ENCODE peak calls at places on chromosome 2, in five cellular contexts. One of them, this sample, is unnamed.

GRCh38 chr2:199875400-199875799 is 24.4 kb upstream of the FTCDNL1 start:
- DNase-seq in stomach: no peak
- DNase-seq in NB4: no peak
- DNase-seq in endothelial cell: no peak
- DNase-seq in nephron progenitor cell: no peak
- DNase-seq in this sample: no peak

GRCh38 chr2:166700079-166700478 is 188.2 kb upstream of the XIRP2 start:
- DNase-seq in stomach: no peak
- DNase-seq in endothelial cell: no peak
- DNase-seq in nephron progenitor cell: no peak
- DNase-seq in NB4: no peak
- DNase-seq in this sample: no peak

GRCh38 chr2:33380001-33380609 is 96.3 kb upstream of the RASGRP3 start:
- DNase-seq in nephron progenitor cell: no peak
- DNase-seq in stomach: no peak
- DNase-seq in NB4: peak; percentile 43
- DNase-seq in endothelial cell: no peak
- DNase-seq in this sample: no peak

GRCh38 chr2:139099721-139100120 is 319.5 kb upstream of the NXPH2 start:
- DNase-seq in stomach: no peak
- DNase-seq in endothelial cell: no peak
- DNase-seq in NB4: no peak
- DNase-seq in nephron progenitor cell: no peak
- DNase-seq in this sample: no peak

GRCh38 chr2:129812071-129812470 is 167.4 kb upstream of the RAB6C start:
- DNase-seq in NB4: peak; percentile 88
- DNase-seq in stomach: peak; percentile 47
- DNase-seq in endothelial cell: no peak
- DNase-seq in nephron progenitor cell: no peak
- DNase-seq in this sample: no peak

GRCh38 chr2:197209742-197210408 is 100.7 kb downstream of the ANKRD44 start:
- DNase-seq in NB4: peak; percentile 30
- DNase-seq in endothelial cell: no peak
- DNase-seq in nephron progenitor cell: no peak
- DNase-seq in stomach: no peak
- DNase-seq in this sample: no peak

GRCh38 chr2:54687595-54688152 is 35.8 kb upstream of the EML6 start:
- DNase-seq in NB4: no peak
- DNase-seq in stomach: no peak
- DNase-seq in endothelial cell: no peak
- DNase-seq in nephron progenitor cell: no peak
- DNase-seq in this sample: no peak

GRCh38 chr2:150981826-150982225 is 279.8 kb downstream of the RBM43 start:
- DNase-seq in endothelial cell: no peak
- DNase-seq in stomach: no peak
- DNase-seq in NB4: no peak
- DNase-seq in nephron progenitor cell: no peak
- DNase-seq in this sample: no peak

GRCh38 chr2:198374375-198375072 is 570.1 kb downstream of the PLCL1 start:
- DNase-seq in stomach: no peak
- DNase-seq in NB4: peak; percentile 79
- DNase-seq in nephron progenitor cell: peak; percentile 55
- DNase-seq in endothelial cell: peak; percentile 54
- DNase-seq in this sample: no peak

GRCh38 chr2:212294816-212295215 is 243.8 kb downstream of the ERBB4 start:
- DNase-seq in NB4: no peak
- DNase-seq in stomach: no peak
- DNase-seq in nephron progenitor cell: no peak
- DNase-seq in endothelial cell: no peak
- DNase-seq in this sample: no peak

GRCh38 chr2:197088694-197089093 is 162.2 kb upstream of the PGAP1 start:
- DNase-seq in stomach: no peak
- DNase-seq in NB4: peak; percentile 5
- DNase-seq in nephron progenitor cell: no peak
- DNase-seq in endothelial cell: no peak
- DNase-seq in this sample: no peak

GRCh38 chr2:233209117-233209977 is 42.1 kb upstream of the ATG16L1 start:
- DNase-seq in nephron progenitor cell: no peak
- DNase-seq in endothelial cell: no peak
- DNase-seq in stomach: no peak
- DNase-seq in NB4: no peak
- DNase-seq in this sample: no peak

GRCh38 chr2:19851116-19851515 is 50.7 kb downstream of the TTC32 start:
- DNase-seq in NB4: no peak
- DNase-seq in endothelial cell: peak; percentile 35
- DNase-seq in stomach: no peak
- DNase-seq in nephron progenitor cell: no peak
- DNase-seq in this sample: peak; percentile 63

GRCh38 chr2:64568836-64569235 is 44.7 kb downstream of the AFTPH start:
- DNase-seq in nephron progenitor cell: no peak
- DNase-seq in stomach: no peak
- DNase-seq in endothelial cell: no peak
- DNase-seq in NB4: no peak
- DNase-seq in this sample: no peak

GRCh38 chr2:3376821-3377220 is 797 bp downstream of the EIPR1 start:
- DNase-seq in endothelial cell: no peak
- DNase-seq in NB4: peak; percentile 10
- DNase-seq in stomach: no peak
- DNase-seq in nephron progenitor cell: no peak
- DNase-seq in this sample: no peak

GRCh38 chr2:110858135-110858737 is 125.9 kb downstream of the ACOXL start:
- DNase-seq in stomach: peak; percentile 34
- DNase-seq in nephron progenitor cell: no peak
- DNase-seq in endothelial cell: no peak
- DNase-seq in NB4: no peak
- DNase-seq in this sample: no peak

GRCh38 chr2:8303322-8303832 is 378.5 kb upstream of the ID2 start:
- DNase-seq in nephron progenitor cell: no peak
- DNase-seq in stomach: peak; percentile 60
- DNase-seq in endothelial cell: no peak
- DNase-seq in NB4: peak; percentile 99
- DNase-seq in this sample: no peak

GRCh38 chr2:23622966-23623665 is 238.1 kb downstream of the KLHL29 start:
- DNase-seq in nephron progenitor cell: no peak
- DNase-seq in NB4: no peak
- DNase-seq in stomach: no peak
- DNase-seq in endothelial cell: no peak
- DNase-seq in this sample: no peak

GRCh38 chr2:8633735-8634313 is 48.0 kb upstream of the ID2 start:
- DNase-seq in endothelial cell: no peak
- DNase-seq in stomach: no peak
- DNase-seq in NB4: no peak
- DNase-seq in nephron progenitor cell: no peak
- DNase-seq in this sample: no peak

GRCh38 chr2:40479995-40480525 is 28.2 kb upstream of the SLC8A1 start:
- DNase-seq in NB4: peak; percentile 20
- DNase-seq in stomach: no peak
- DNase-seq in nephron progenitor cell: no peak
- DNase-seq in endothelial cell: no peak
- DNase-seq in this sample: no peak

GRCh38 chr2:2104331-2104730 is 226.7 kb downstream of the MYT1L start:
- DNase-seq in stomach: no peak
- DNase-seq in NB4: no peak
- DNase-seq in nephron progenitor cell: no peak
- DNase-seq in endothelial cell: no peak
- DNase-seq in this sample: no peak

GRCh38 chr2:207265363-207265762 is 99.6 kb upstream of the KLF7 start:
- DNase-seq in stomach: no peak
- DNase-seq in nephron progenitor cell: no peak
- DNase-seq in endothelial cell: no peak
- DNase-seq in NB4: no peak
- DNase-seq in this sample: no peak

GRCh38 chr2:213923543-213923942 is 487.3 kb upstream of the VWC2L start:
- DNase-seq in stomach: no peak
- DNase-seq in NB4: no peak
- DNase-seq in endothelial cell: no peak
- DNase-seq in nephron progenitor cell: no peak
- DNase-seq in this sample: no peak

GRCh38 chr2:241350878-241351639 is 5.0 kb upstream of the FARP2 start:
- DNase-seq in nephron progenitor cell: no peak
- DNase-seq in NB4: no peak
- DNase-seq in endothelial cell: no peak
- DNase-seq in stomach: no peak
- DNase-seq in this sample: no peak

GRCh38 chr2:11132036-11132671 is 23.1 kb upstream of the SLC66A3 start:
- DNase-seq in NB4: no peak
- DNase-seq in nephron progenitor cell: no peak
- DNase-seq in stomach: no peak
- DNase-seq in endothelial cell: no peak
- DNase-seq in this sample: no peak

GRCh38 chr2:121244616-121245015 is 40.4 kb downstream of the TFCP2L1 start:
- DNase-seq in NB4: no peak
- DNase-seq in nephron progenitor cell: no peak
- DNase-seq in stomach: no peak
- DNase-seq in endothelial cell: no peak
- DNase-seq in this sample: no peak

GRCh38 chr2:46131-46470 is 204 bp downstream of the FAM110C start:
- DNase-seq in NB4: no peak
- DNase-seq in stomach: no peak
- DNase-seq in nephron progenitor cell: peak; percentile 47
- DNase-seq in endothelial cell: peak; percentile 19
- DNase-seq in this sample: no peak

DNA sequence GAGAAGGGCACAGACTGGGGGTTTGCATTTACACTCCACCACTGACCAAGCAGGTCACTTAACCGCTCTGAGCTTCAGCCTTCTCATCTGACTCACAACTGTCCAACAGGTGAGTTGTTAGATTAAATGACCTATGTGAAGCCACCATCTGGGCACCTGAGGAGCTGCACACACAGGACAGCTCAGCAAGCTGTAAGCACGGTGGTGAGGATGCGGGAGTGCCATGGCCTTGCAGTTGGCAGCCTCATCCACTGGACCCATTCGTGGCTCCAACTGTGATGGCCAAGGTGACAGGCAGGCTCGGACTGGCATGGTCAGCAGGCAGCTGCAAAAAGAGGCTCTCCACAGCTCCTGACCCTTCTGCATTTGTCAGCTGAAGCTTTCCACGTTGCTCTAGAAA is 23.3 kb upstream of the AMMECR1L start:
- DNase-seq in nephron progenitor cell: no peak
- DNase-seq in stomach: peak; percentile 27
- DNase-seq in NB4: no peak
- DNase-seq in endothelial cell: no peak
- DNase-seq in this sample: no peak
- TF ChIP-seq CTCF in nephron progenitor cell: no peak
- TF ChIP-seq CTCF in stomach: no peak
- TF ChIP-seq CTCF in NB4: no peak
- TF ChIP-seq CTCF in endothelial cell: no peak
- TF ChIP-seq CTCF in this sample: no peak

GRCh38 chr2:227450196-227450851 is 21.6 kb upstream of the AGFG1 start:
- DNase-seq in stomach: no peak
- DNase-seq in nephron progenitor cell: no peak
- DNase-seq in endothelial cell: no peak
- DNase-seq in NB4: peak; percentile 22
- DNase-seq in this sample: no peak

GRCh38 chr2:227451655-227451992 is 20.3 kb upstream of the AGFG1 start:
- DNase-seq in endothelial cell: no peak
- DNase-seq in NB4: no peak
- DNase-seq in stomach: no peak
- DNase-seq in nephron progenitor cell: no peak
- DNase-seq in this sample: no peak

GRCh38 chr2:227454323-227454860 is 17.6 kb upstream of the AGFG1 start:
- DNase-seq in stomach: no peak
- DNase-seq in NB4: no peak
- DNase-seq in endothelial cell: no peak
- DNase-seq in nephron progenitor cell: no peak
- DNase-seq in this sample: no peak

GRCh38 chr2:227453810-227454209 is 18.1 kb upstream of the AGFG1 start:
- DNase-seq in endothelial cell: no peak
- DNase-seq in stomach: no peak
- DNase-seq in nephron progenitor cell: no peak
- DNase-seq in NB4: no peak
- DNase-seq in this sample: no peak

DNA sequence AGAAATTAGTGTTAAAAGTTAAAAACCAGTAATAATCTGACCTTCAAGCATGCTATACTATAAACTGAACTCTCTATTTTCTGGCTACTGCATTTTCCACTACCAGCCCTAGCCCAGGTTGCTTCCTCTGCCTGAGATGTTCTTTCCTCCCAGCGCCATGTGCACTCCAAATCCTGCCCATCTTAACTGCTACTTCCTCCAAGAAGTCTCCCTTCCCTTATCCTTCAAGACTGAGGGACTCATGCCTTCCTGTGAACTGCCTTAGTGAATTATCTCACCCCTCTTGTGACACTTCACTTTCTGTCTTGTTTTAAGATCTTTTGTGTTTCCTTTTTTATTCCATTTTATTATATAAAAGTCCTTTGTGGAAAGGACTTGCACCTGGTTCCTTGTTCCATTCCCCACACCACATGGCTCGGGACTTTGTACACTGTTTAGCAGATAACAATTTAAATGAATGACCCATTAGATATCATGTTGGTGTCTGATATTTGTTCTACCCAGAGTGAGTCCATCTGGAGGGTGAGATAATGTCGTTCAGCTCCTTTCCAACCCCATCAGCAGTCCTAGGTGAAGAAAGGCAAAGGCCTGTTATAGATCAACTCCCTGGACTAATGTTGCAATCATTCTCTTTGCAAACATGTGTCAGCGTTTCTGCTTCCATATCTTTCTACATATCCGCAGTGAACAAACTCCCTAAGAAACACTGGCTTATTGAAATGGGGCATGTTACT is 20.9 kb upstream of the AGFG1 start:
- DNase-seq in nephron progenitor cell: no peak
- DNase-seq in endothelial cell: no peak
- DNase-seq in NB4: peak; percentile 55
- DNase-seq in stomach: no peak
- DNase-seq in this sample: no peak
- TF ChIP-seq CTCF in nephron progenitor cell: no peak
- TF ChIP-seq CTCF in endothelial cell: no peak
- TF ChIP-seq CTCF in NB4: no peak
- TF ChIP-seq CTCF in stomach: no peak
- TF ChIP-seq CTCF in this sample: no peak

GRCh38 chr2:161158882-161159281 is 1.3 kb upstream of the TANK start:
- DNase-seq in stomach: no peak
- DNase-seq in NB4: no peak
- DNase-seq in nephron progenitor cell: no peak
- DNase-seq in endothelial cell: no peak
- DNase-seq in this sample: no peak
- TF ChIP-seq CTCF in stomach: no peak
- TF ChIP-seq CTCF in NB4: no peak
- TF ChIP-seq CTCF in nephron progenitor cell: no peak
- TF ChIP-seq CTCF in endothelial cell: no peak
- TF ChIP-seq CTCF in this sample: no peak

GRCh38 chr2:56230171-56230570 is 46.4 kb downstream of the CCDC85A start:
- DNase-seq in endothelial cell: no peak
- DNase-seq in nephron progenitor cell: no peak
- DNase-seq in stomach: no peak
- DNase-seq in NB4: no peak
- DNase-seq in this sample: no peak
- TF ChIP-seq CTCF in endothelial cell: no peak
- TF ChIP-seq CTCF in nephron progenitor cell: no peak
- TF ChIP-seq CTCF in stomach: no peak
- TF ChIP-seq CTCF in NB4: no peak
- TF ChIP-seq CTCF in this sample: no peak

DNA sequence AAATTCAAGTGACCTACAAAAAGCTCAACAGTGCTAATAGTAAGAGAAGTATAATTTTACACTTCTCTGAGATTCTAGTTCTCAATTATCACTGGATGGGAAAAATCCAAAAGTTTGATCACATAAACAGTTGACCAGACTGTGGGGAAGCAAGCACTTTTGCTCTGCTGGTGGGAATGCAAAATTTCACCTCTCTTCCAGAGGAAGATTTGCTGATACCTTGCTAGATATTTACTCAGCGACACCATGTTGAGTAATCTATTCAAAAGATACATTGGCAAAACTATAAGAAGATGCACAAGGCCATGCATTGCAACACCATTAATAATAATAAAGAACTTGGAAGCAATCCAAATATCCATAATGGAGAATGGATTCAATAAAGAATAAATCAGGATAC is 204.4 kb downstream of the MREG start:
- DNase-seq in NB4: no peak
- DNase-seq in endothelial cell: no peak
- DNase-seq in nephron progenitor cell: no peak
- DNase-seq in stomach: no peak
- DNase-seq in this sample: no peak
- TF ChIP-seq CTCF in NB4: no peak
- TF ChIP-seq CTCF in endothelial cell: peak; percentile 37
- TF ChIP-seq CTCF in nephron progenitor cell: no peak
- TF ChIP-seq CTCF in stomach: no peak
- TF ChIP-seq CTCF in this sample: peak; percentile 56